ENCODE peak calls at places on chromosome 16, in eight cellular contexts. D is H1, Z is pancreas, E is heart left ventricle, H is IMR-90, C is heart right ventricle, J is Caco-2, G is endothelial cell of umbilical vein. I is an unnamed sample.

GRCh38 chr16:2095315-2095853 is 40.3 kb downstream of the PKD1 start:
- DNase-seq in E (no peak), H (peak; percentile 47), Z (no peak), J (no peak), D (no peak), G (no peak), C (no peak), I (no peak)

GRCh38 chr16:57194512-57194911 is 8.4 kb downstream of the RSPRY1 start:
- DNase-seq in H (peak; percentile 94), J (peak; percentile 68), E (no peak), G (peak; percentile 89), C (no peak), D (no peak), Z (no peak), I (peak; percentile 22)

GRCh38 chr16:48558269-48558915 is 51.6 kb downstream of the N4BP1 start:
- DNase-seq in J (no peak), Z (no peak), H (peak; percentile 67), G (peak; percentile 25), D (no peak), C (no peak), E (no peak), I (no peak)

GRCh38 chr16:31414706-31415105 is 13.5 kb downstream of the COX6A2 start:
- DNase-seq in H (no peak), D (no peak), Z (no peak), C (no peak), J (no peak), E (no peak), G (no peak), I (no peak)

GRCh38 chr16:81220369-81220768 is 18.1 kb upstream of the BCO1 start:
- DNase-seq in G (no peak), Z (no peak), J (peak; percentile 36), E (no peak), D (no peak), H (no peak), C (no peak), I (no peak)

GRCh38 chr16:27235055-27235937 is 32.0 kb downstream of the KDM8 start:
- DNase-seq in D (no peak), C (peak; percentile 89), E (peak; percentile 92), J (peak; percentile 50), H (peak; percentile 85), Z (no peak), G (peak; percentile 96), I (peak; percentile 87)

GRCh38 chr16:80299416-80299815 is 241.4 kb upstream of the DYNLRB2 start:
- DNase-seq in H (no peak), Z (peak; percentile 42), G (no peak), J (no peak), D (no peak), C (no peak), E (no peak), I (no peak)

GRCh38 chr16:81204794-81205680 is 33.5 kb upstream of the BCO1 start:
- DNase-seq in Z (no peak), E (no peak), D (no peak), G (peak; percentile 73), J (peak; percentile 55), C (peak; percentile 19), H (peak; percentile 64), I (peak; percentile 67)

GRCh38 chr16:47460301-47460754 is 535 bp downstream of the ITFG1 start:
- DNase-seq in H (no peak), C (no peak), G (no peak), J (no peak), E (no peak), D (no peak), Z (no peak), I (no peak)

GRCh38 chr16:15592324-15592723 is 50.6 kb downstream of the MARF1 start:
- DNase-seq in D (no peak), E (no peak), H (no peak), C (no peak), G (no peak), J (no peak), Z (no peak), I (no peak)

GRCh38 chr16:81748476-81749198 is 30.5 kb upstream of the PLCG2 start:
- DNase-seq in H (no peak), D (no peak), J (peak; percentile 34), E (no peak), Z (no peak), C (no peak), G (no peak), I (no peak)

GRCh38 chr16:71627631-71628236 is 1.8 kb downstream of the MARVELD3 start:
- DNase-seq in H (no peak), C (no peak), E (no peak), D (no peak), J (no peak), Z (peak; percentile 40), G (no peak), I (peak; percentile 19)

GRCh38 chr16:2537451-2538379 is at the start of gene PDPK1:
- DNase-seq in Z (peak; percentile 97), C (peak; percentile 93), D (peak; percentile 75), E (peak; percentile 98), J (peak; percentile 95), H (peak; percentile 92), G (peak; percentile 94), I (peak; percentile 98)

GRCh38 chr16:24847358-24847664 is 1.5 kb downstream of the SLC5A11 start:
- DNase-seq in G (no peak), C (no peak), E (no peak), D (no peak), Z (no peak), H (no peak), J (no peak), I (no peak)

GRCh38 chr16:24851700-24852099 is 5.9 kb downstream of the SLC5A11 start:
- DNase-seq in G (peak; percentile 54), H (peak; percentile 75), J (no peak), D (no peak), C (no peak), Z (no peak), E (no peak), I (no peak)

GRCh38 chr16:24848065-24848464 is 2.3 kb downstream of the SLC5A11 start:
- DNase-seq in G (peak; percentile 56), D (no peak), H (peak; percentile 82), Z (no peak), E (no peak), C (no peak), J (no peak), I (no peak)

GRCh38 chr16:24850289-24850931 is 4.6 kb downstream of the SLC5A11 start:
- DNase-seq in J (no peak), G (no peak), Z (no peak), H (peak; percentile 84), C (no peak), D (no peak), E (no peak), I (no peak)

DNA sequence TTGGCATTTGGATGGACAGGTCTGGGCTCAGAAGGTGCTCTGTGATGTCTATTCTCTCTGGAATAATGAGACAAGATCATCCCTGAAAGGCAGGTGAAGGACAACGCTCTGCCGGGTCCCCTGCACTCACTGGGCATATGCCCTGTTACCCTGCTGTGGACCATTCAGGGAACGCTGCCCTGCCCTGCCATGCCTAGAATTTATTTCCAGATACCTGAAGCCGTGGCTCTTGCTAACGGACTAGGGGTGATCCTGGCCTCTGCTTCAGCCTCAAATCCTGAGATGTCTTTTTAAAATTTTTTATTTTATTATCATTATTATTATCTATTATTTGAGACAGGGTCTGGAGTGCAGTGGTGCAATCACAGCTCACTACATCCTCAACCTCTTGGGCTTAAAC is 3.9 kb downstream of the SLC5A11 start:
- DNase-seq in E (no peak), J (no peak), C (no peak), D (no peak), H (no peak), Z (no peak), G (no peak), I (no peak)
- TF ChIP-seq CTCF in E (no peak), J (no peak), C (no peak), D (no peak), H (no peak), Z (no peak), G (no peak), I (no peak)

GRCh38 chr16:69595127-69596036 is 29.6 kb downstream of the NFAT5 start:
- DNase-seq in E (no peak), Z (no peak), C (no peak), D (no peak), G (peak; percentile 47), H (peak; percentile 76), J (no peak), I (no peak)

GRCh38 chr16:69599731-69600130 is 34.0 kb downstream of the NFAT5 start:
- DNase-seq in C (no peak), D (no peak), J (no peak), H (no peak), E (no peak), G (no peak), Z (no peak), I (no peak)

GRCh38 chr16:69598045-69598444 is 32.3 kb downstream of the NFAT5 start:
- DNase-seq in H (no peak), G (no peak), D (no peak), Z (no peak), J (no peak), E (no peak), C (no peak), I (no peak)

GRCh38 chr16:69593756-69594155 is 28.0 kb downstream of the NFAT5 start:
- DNase-seq in C (no peak), E (no peak), D (no peak), J (no peak), Z (no peak), G (no peak), H (no peak), I (no peak)

GRCh38 chr16:69596801-69597200 is 31.0 kb downstream of the NFAT5 start:
- DNase-seq in Z (no peak), H (no peak), G (no peak), J (no peak), D (no peak), C (no peak), E (no peak), I (no peak)
- H3K4me1 ChIP-seq in Z (peaks cover 11% of the 10 kb centered on the region), H (peaks cover 3% of the 10 kb centered on the region), G (peaks cover 9% of the 10 kb centered on the region), J (peaks cover 43% of the 10 kb centered on the region), D (no peaks in the 10 kb centered on the region), C (no peaks in the 10 kb centered on the region), E (no peaks in the 10 kb centered on the region), I (peaks cover 15% of the 10 kb centered on the region)

DNA sequence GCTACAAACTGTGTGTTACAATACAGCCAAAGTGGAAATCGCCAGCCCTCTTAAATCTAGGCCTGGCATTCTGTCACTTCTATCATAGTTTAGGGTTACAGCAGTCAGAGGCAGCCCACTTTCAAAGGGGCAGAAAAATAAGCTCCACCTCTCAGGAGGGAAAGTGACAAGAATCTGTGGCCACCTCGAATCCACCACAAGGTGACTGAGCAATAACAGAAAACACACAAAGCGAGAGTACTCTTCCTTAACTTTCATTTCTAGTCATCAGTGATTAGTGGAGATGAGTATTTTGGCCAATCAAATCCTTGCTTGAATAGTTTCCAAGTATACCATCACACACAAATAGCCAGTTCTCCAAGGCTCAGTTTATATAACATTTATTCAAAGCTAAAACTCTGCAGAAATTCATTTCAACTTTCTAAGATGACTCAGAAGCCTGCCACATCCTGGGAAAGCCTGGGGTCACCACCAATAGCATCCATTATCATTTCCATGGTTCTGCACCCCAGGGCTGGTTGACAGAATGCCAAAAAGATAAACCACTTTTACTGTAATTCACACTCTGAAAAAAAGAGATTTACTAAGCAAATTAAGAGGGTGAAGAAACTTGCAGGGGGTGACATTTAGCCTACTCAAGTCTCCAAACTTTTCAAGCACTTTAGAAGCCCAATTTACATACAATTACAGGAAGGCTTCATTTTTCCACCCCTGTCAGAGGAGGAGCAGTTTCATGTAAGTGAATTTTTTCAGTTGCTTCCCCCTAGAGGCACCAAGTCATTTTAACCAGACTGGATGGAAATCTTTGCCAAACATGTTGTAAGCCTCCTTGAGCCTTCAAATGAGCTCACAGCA is 66.8 kb downstream of the SALL1 start:
- DNase-seq in C (no peak), G (no peak), H (no peak), E (no peak), J (no peak), D (no peak), Z (no peak), I (peak; percentile 85)
- TF ChIP-seq CTCF in C (no peak), G (no peak), H (no peak), E (no peak), J (no peak), D (no peak), Z (no peak), I (no peak)

GRCh38 chr16:593807-594206 is 3.9 kb downstream of the RAB40C start:
- DNase-seq in D (no peak), Z (no peak), C (no peak), H (no peak), E (no peak), J (no peak), G (no peak), I (no peak)
- H3K4me1 ChIP-seq in D (peaks cover 5% of the 10 kb centered on the region), Z (peaks cover 52% of the 10 kb centered on the region), C (no peaks in the 10 kb centered on the region), H (peaks cover 7% of the 10 kb centered on the region), E (no peaks in the 10 kb centered on the region), J (peaks cover 29% of the 10 kb centered on the region), G (peaks cover 8% of the 10 kb centered on the region), I (peaks cover 8% of the 10 kb centered on the region)